ENCODE peak calls at places on chromosomes 13 and 19, in four cellular contexts. B is A549, O is psoas muscle, E is DND-41. P is an unnamed sample.

GRCh38 chr13:93328943-93329342 is 102.3 kb downstream of the GPC6 start:
- DNase-seq in B (no peak), E (no peak), O (no peak), P (no peak)

GRCh38 chr19:13954185-13954584 is 1.9 kb downstream of the DCAF15 start:
- DNase-seq in O (no peak), E (no peak), B (no peak), P (no peak)

GRCh38 chr19:7461841-7462629 is 26.8 kb downstream of the PEX11G start:
- DNase-seq in O (no peak), B (no peak), E (no peak), P (no peak)

GRCh38 chr13:21016487-21016886 is 44.9 kb downstream of the LATS2 start:
- DNase-seq in E (no peak), O (no peak), B (no peak), P (no peak)

GRCh38 chr13:75870397-75870801 is 234.3 kb downstream of the LMO7 start:
- DNase-seq in E (no peak), O (no peak), B (peak; percentile 14), P (no peak)

GRCh38 chr19:13234518-13234917 is 84.3 kb downstream of the IER2 start:
- DNase-seq in E (peak; percentile 57), O (peak; percentile 29), B (peak; percentile 51), P (no peak)

GRCh38 chr19:49638360-49638759 is 1.6 kb downstream of the RRAS start:
- DNase-seq in E (no peak), B (peak; percentile 49), O (no peak), P (no peak)

GRCh38 chr13:23642110-23642509 is 71.9 kb downstream of the TNFRSF19 start:
- DNase-seq in E (no peak), O (no peak), B (no peak), P (no peak)

GRCh38 chr13:110700186-110700585 is 5.7 kb downstream of the CARS2 start:
- DNase-seq in O (no peak), B (no peak), E (no peak), P (no peak)

GRCh38 chr13:68026077-68026476 is 795.9 kb upstream of the PCDH9 start:
- DNase-seq in B (no peak), E (no peak), O (no peak), P (no peak)

GRCh38 chr13:32846020-32846451 is 170.2 kb upstream of the KL start:
- DNase-seq in B (no peak), E (no peak), O (no peak), P (no peak)

GRCh38 chr19:16594131-16594586 is 21.9 kb upstream of the SLC35E1 start:
- DNase-seq in E (peak; percentile 23), O (no peak), B (no peak), P (no peak)

GRCh38 chr13:53237696-53238095 is 209.1 kb downstream of the OLFM4 start:
- DNase-seq in O (no peak), B (no peak), E (no peak), P (no peak)

GRCh38 chr19:4066682-4067395 is at the start of gene ZBTB7A:
- DNase-seq in E (peak; percentile 84), O (peak; percentile 86), B (peak; percentile 83), P (no peak)

GRCh38 chr13:33509642-33510229 is 224.2 kb upstream of the STARD13 start:
- DNase-seq in E (no peak), O (peak; percentile 17), B (peak; percentile 6), P (peak; percentile 34)

GRCh38 chr19:14035706-14036105 is 4.1 kb downstream of the IL27RA start:
- DNase-seq in B (no peak), O (no peak), E (no peak), P (no peak)

GRCh38 chr19:472005-472858 is 11.4 kb upstream of the SHC2 start:
- DNase-seq in B (no peak), O (peak; percentile 9), E (no peak), P (no peak)

GRCh38 chr13:51479199-51479523 is 26.3 kb upstream of the INTS6 start:
- DNase-seq in E (no peak), O (no peak), B (no peak), P (peak; percentile 16)

GRCh38 chr19:19240476-19240875 is 28.7 kb downstream of the NCAN start:
- DNase-seq in O (no peak), B (no peak), E (no peak), P (no peak)

GRCh38 chr19:10532457-10532856 is 11.2 kb upstream of the ATG4D start:
- DNase-seq in B (no peak), O (no peak), E (no peak), P (no peak)

GRCh38 chr19:35153701-35154534 is 617 bp upstream of the FXYD5 start:
- DNase-seq in O (peak; percentile 44), E (peak; percentile 78), B (peak; percentile 71), P (no peak)

GRCh38 chr19:6030214-6030507 is 52.2 kb upstream of the RANBP3 start:
- DNase-seq in E (no peak), B (no peak), O (no peak), P (no peak)

GRCh38 chr19:6032827-6033226 is 54.9 kb upstream of the RANBP3 start:
- DNase-seq in E (no peak), O (no peak), B (no peak), P (no peak)

GRCh38 chr19:6033744-6034264 is 55.9 kb upstream of the RANBP3 start:
- DNase-seq in B (no peak), E (no peak), O (no peak), P (no peak)

GRCh38 chr19:6034512-6034911 is 56.6 kb upstream of the RANBP3 start:
- DNase-seq in B (no peak), O (no peak), E (no peak), P (no peak)

GRCh38 chr19:6032381-6032780 is 54.4 kb upstream of the RANBP3 start:
- DNase-seq in O (no peak), E (no peak), B (no peak), P (no peak)
- H3K27ac ChIP-seq in O (no peak overlapping the region), E (no peak overlapping the region), B (no peak overlapping the region), P (no peak overlapping the region)

DNA sequence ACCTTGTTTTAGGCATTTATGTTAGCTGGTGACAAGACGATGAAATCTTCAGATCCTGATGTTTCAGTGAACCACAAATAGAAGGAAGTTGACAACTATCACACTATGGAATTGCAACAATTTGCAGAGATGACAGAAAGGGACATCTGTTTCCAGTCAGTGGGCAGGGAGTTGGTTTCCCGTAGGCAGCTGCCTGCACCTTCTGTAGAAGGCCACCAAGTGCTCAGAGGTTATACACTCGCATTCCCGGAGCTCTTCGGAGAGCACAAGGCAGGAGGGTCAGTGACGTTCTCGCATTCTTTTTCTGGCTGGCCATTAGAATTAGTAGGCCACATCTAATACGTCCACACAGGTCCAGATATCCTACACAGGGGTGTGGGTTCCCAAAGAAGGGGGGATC is 129.4 kb downstream of the SHISA2 start:
- DNase-seq in O (no peak), E (no peak), B (no peak), P (no peak)
- H3K27ac ChIP-seq in O (peak overlapping the region; percentile 27), E (no peak overlapping the region), B (no peak overlapping the region), P (no peak overlapping the region)

GRCh38 chr19:33055718-33056117 is 9.0 kb downstream of the RHPN2 start:
- DNase-seq in E (no peak), B (no peak), O (no peak), P (no peak)
- H3K27ac ChIP-seq in E (no peak overlapping the region), B (peak overlapping the region; percentile 53), O (no peak overlapping the region), P (no peak overlapping the region)

GRCh38 chr13:30364876-30365275 is 57.4 kb upstream of the UBE2L5 start:
- DNase-seq in B (no peak), E (no peak), O (no peak), P (no peak)
- H3K27ac ChIP-seq in B (no peak overlapping the region), E (peak overlapping the region; percentile 51), O (peak overlapping the region; percentile 59), P (no peak overlapping the region)

GRCh38 chr13:113428469-113428865 is 24.8 kb downstream of the ADPRHL1 start:
- DNase-seq in E (no peak), O (no peak), B (no peak), P (no peak)

GRCh38 chr13:113427562-113428468 is 25.5 kb downstream of the ADPRHL1 start:
- DNase-seq in B (no peak), E (no peak), O (no peak), P (no peak)

GRCh38 chr13:113423225-113424170 is 29.8 kb downstream of the ADPRHL1 start:
- DNase-seq in O (no peak), B (no peak), E (no peak), P (no peak)

GRCh38 chr13:113426591-113426986 is 26.7 kb downstream of the ADPRHL1 start:
- DNase-seq in B (no peak), O (no peak), E (no peak), P (no peak)

GRCh38 chr13:113425931-113426590 is 27.2 kb downstream of the ADPRHL1 start:
- DNase-seq in B (no peak), O (no peak), E (no peak), P (no peak)
- H3K27ac ChIP-seq in B (no peak overlapping the region), O (no peak overlapping the region), E (no peak overlapping the region), P (no peak overlapping the region)

GRCh38 chr13:98143157-98143553 is 261 bp downstream of the FARP1 start:
- DNase-seq in E (no peak), O (no peak), B (no peak), P (no peak)

GRCh38 chr13:98142427-98143156 is at the start of gene FARP1:
- DNase-seq in E (no peak), B (peak; percentile 54), O (peak; percentile 76), P (no peak)

GRCh38 chr13:98144501-98145350 is 1.8 kb downstream of the FARP1 start:
- DNase-seq in B (peak; percentile 19), E (no peak), O (no peak), P (no peak)

GRCh38 chr13:98141938-98142426 is 912 bp upstream of the FARP1 start:
- DNase-seq in B (no peak), E (no peak), O (peak; percentile 22), P (no peak)

GRCh38 chr13:98143601-98144500 is 957 bp downstream of the FARP1 start:
- DNase-seq in E (no peak), B (no peak), O (peak; percentile 34), P (no peak)
- H3K27ac ChIP-seq in E (no peak overlapping the region), B (peak overlapping the region; percentile 86), O (peak overlapping the region; percentile 65), P (peak overlapping the region; percentile 18)

GRCh38 chr13:113586661-113587479 is 2.3 kb downstream of the TFDP1 start:
- DNase-seq in O (no peak), E (peak; percentile 30), B (no peak), P (no peak)

GRCh38 chr13:113584205-113584869 is at the start of gene TFDP1:
- DNase-seq in B (peak; percentile 89), O (peak; percentile 63), E (peak; percentile 96), P (peak; percentile 24)

GRCh38 chr13:113585828-113586355 is 1.3 kb downstream of the TFDP1 start:
- DNase-seq in O (no peak), E (peak; percentile 4), B (no peak), P (no peak)

GRCh38 chr13:113582841-113583631 is 1.5 kb upstream of the TFDP1 start:
- DNase-seq in B (no peak), O (no peak), E (peak; percentile 5), P (no peak)

DNA sequence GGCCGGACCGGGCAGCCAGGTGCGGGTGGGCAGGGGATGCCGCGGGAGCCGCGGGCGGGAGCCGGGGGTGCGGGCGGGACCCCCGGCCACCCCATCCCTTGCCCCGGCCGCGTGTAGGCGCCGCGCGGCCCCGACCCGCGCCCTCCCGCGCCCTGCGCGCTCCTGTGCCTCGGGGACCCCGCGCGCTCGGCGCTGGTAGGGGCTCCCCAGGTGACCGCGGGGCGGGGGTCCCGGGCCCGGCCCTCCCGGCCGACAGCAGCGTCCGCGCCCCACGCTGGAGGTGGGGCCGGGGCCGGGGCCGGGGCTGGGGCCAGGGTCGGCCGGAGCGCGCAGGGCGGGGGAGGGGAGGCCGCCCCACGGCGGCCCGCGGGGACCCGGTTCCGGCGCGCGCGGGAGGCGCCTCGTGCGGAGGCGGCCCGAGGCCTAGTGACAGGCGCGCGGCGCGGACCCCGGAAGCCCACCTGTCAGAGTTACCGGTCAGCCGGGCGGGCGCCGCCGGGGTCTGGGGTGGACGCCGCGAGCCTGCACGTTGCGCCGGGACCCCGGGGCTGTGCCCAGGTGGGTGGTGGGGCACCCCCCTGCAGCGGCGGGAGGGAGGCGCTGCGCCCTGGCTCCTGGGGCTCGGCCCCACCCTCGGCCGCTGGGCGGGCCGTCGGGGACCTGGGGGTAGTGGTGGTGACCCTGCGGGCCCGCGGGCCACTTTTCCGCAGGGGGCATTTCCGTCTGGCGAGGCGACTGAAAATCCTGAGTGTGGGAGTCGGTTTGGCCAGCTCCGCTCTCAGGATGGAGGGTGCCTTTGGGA is 518 bp downstream of the TFDP1 start:
- DNase-seq in B (peak; percentile 9), E (peak; percentile 36), O (no peak), P (no peak)
- H3K27ac ChIP-seq in B (peak overlapping the region; percentile 97), E (peak overlapping the region; percentile 82), O (no peak overlapping the region), P (no peak overlapping the region)

P was measured in epithelial cell of prostate.